ENCODE peak calls at places on chromosomes 13 and 19, in five cellular contexts. One of them, this sample, is unnamed. For H3K9me3, the result is how much of the 10 kb centered on the place peaks cover.

GRCh38 chr19:43934055-43934984 is 762 bp downstream of the ZNF45 start:
- DNase-seq in cardiac muscle cell: peak
- DNase-seq in thoracic aorta: no peak
- DNase-seq in DND-41: no peak
- DNase-seq in adrenal gland: no peak
- DNase-seq in this sample: no peak

GRCh38 chr19:33063356-33064116 is 1.2 kb downstream of the RHPN2 start:
- DNase-seq in cardiac muscle cell: peak
- DNase-seq in thoracic aorta: no peak
- DNase-seq in DND-41: no peak
- DNase-seq in adrenal gland: peak
- DNase-seq in this sample: peak

GRCh38 chr13:112531263-112531794 is 56.6 kb downstream of the TUBGCP3 start:
- DNase-seq in cardiac muscle cell: peak
- DNase-seq in thoracic aorta: no peak
- DNase-seq in DND-41: no peak
- DNase-seq in adrenal gland: no peak
- DNase-seq in this sample: no peak

GRCh38 chr19:18265611-18265981 is 8.7 kb downstream of the IQCN start:
- DNase-seq in cardiac muscle cell: no peak
- DNase-seq in thoracic aorta: no peak
- DNase-seq in DND-41: peak
- DNase-seq in adrenal gland: no peak
- DNase-seq in this sample: no peak

GRCh38 chr19:18940791-18941627 is at the start of gene HOMER3:
- DNase-seq in cardiac muscle cell: peak
- DNase-seq in thoracic aorta: peak
- DNase-seq in DND-41: peak
- DNase-seq in adrenal gland: peak
- DNase-seq in this sample: peak

GRCh38 chr13:99730403-99730802 is 229.1 kb downstream of the TM9SF2 start:
- DNase-seq in cardiac muscle cell: no peak
- DNase-seq in thoracic aorta: no peak
- DNase-seq in DND-41: no peak
- DNase-seq in adrenal gland: no peak
- DNase-seq in this sample: no peak

GRCh38 chr19:41344162-41344561 is 9.6 kb downstream of the TGFB1 start:
- DNase-seq in cardiac muscle cell: no peak
- DNase-seq in thoracic aorta: no peak
- DNase-seq in DND-41: no peak
- DNase-seq in adrenal gland: no peak
- DNase-seq in this sample: no peak

GRCh38 chr13:79645569-79645968 is 164.6 kb downstream of the NDFIP2 start:
- DNase-seq in cardiac muscle cell: no peak
- DNase-seq in thoracic aorta: no peak
- DNase-seq in DND-41: no peak
- DNase-seq in adrenal gland: no peak
- DNase-seq in this sample: no peak

GRCh38 chr19:21585491-21585890 is 80.1 kb downstream of the ZNF429 start:
- DNase-seq in cardiac muscle cell: no peak
- DNase-seq in thoracic aorta: no peak
- DNase-seq in DND-41: peak
- DNase-seq in adrenal gland: no peak
- DNase-seq in this sample: peak

GRCh38 chr13:33676045-33676699 is 141.8 kb upstream of the RFC3 start:
- DNase-seq in cardiac muscle cell: peak
- DNase-seq in thoracic aorta: no peak
- DNase-seq in DND-41: no peak
- DNase-seq in adrenal gland: peak
- DNase-seq in this sample: peak

GRCh38 chr19:20325151-20325550 is 158.1 kb downstream of the ZNF486 start:
- DNase-seq in cardiac muscle cell: no peak
- DNase-seq in thoracic aorta: no peak
- DNase-seq in DND-41: no peak
- DNase-seq in adrenal gland: no peak
- DNase-seq in this sample: no peak

GRCh38 chr13:86788624-86789023 is 882.5 kb upstream of the SLITRK5 start:
- DNase-seq in cardiac muscle cell: no peak
- DNase-seq in thoracic aorta: no peak
- DNase-seq in DND-41: no peak
- DNase-seq in adrenal gland: no peak
- DNase-seq in this sample: no peak

GRCh38 chr13:70856706-70857105 is 748.5 kb upstream of the KLHL1 start:
- DNase-seq in cardiac muscle cell: no peak
- DNase-seq in thoracic aorta: no peak
- DNase-seq in DND-41: no peak
- DNase-seq in adrenal gland: no peak
- DNase-seq in this sample: no peak

GRCh38 chr13:100958859-100959258 is 284.3 kb upstream of the TMTC4 start:
- DNase-seq in cardiac muscle cell: no peak
- DNase-seq in thoracic aorta: no peak
- DNase-seq in DND-41: no peak
- DNase-seq in adrenal gland: no peak
- DNase-seq in this sample: no peak

GRCh38 chr19:16001481-16002312 is 52.9 kb downstream of the OR10H4 start:
- DNase-seq in cardiac muscle cell: peak
- DNase-seq in thoracic aorta: no peak
- DNase-seq in DND-41: peak
- DNase-seq in adrenal gland: peak
- DNase-seq in this sample: peak

GRCh38 chr19:13050274-13050673 is 52.4 kb downstream of the LYL1 start:
- DNase-seq in cardiac muscle cell: no peak
- DNase-seq in thoracic aorta: no peak
- DNase-seq in DND-41: no peak
- DNase-seq in adrenal gland: no peak
- DNase-seq in this sample: no peak

GRCh38 chr13:48158290-48158689 is 63.4 kb upstream of the MED4 start:
- DNase-seq in cardiac muscle cell: no peak
- DNase-seq in thoracic aorta: no peak
- DNase-seq in DND-41: peak
- DNase-seq in adrenal gland: no peak
- DNase-seq in this sample: peak

GRCh38 chr13:33937373-33938087 is 119.6 kb downstream of the RFC3 start:
- DNase-seq in cardiac muscle cell: no peak
- DNase-seq in thoracic aorta: no peak
- DNase-seq in DND-41: no peak
- DNase-seq in adrenal gland: no peak
- DNase-seq in this sample: peak

GRCh38 chr13:88544836-88545235 is 873.7 kb downstream of the SLITRK5 start:
- DNase-seq in cardiac muscle cell: no peak
- DNase-seq in thoracic aorta: no peak
- DNase-seq in DND-41: no peak
- DNase-seq in adrenal gland: no peak
- DNase-seq in this sample: no peak

GRCh38 chr13:28621439-28621838 is 37.5 kb upstream of the POMP start:
- DNase-seq in cardiac muscle cell: peak
- DNase-seq in thoracic aorta: no peak
- DNase-seq in DND-41: no peak
- DNase-seq in adrenal gland: no peak
- DNase-seq in this sample: no peak

GRCh38 chr13:72645521-72645920 is 81.9 kb downstream of the MZT1 start:
- DNase-seq in cardiac muscle cell: no peak
- DNase-seq in thoracic aorta: no peak
- DNase-seq in DND-41: no peak
- DNase-seq in adrenal gland: no peak
- DNase-seq in this sample: no peak

GRCh38 chr13:29472317-29472961 is 123.0 kb downstream of the SLC7A1 start:
- DNase-seq in cardiac muscle cell: peak
- DNase-seq in thoracic aorta: no peak
- DNase-seq in DND-41: peak
- DNase-seq in adrenal gland: peak
- DNase-seq in this sample: peak

GRCh38 chr13:71922191-71922590 is 55.2 kb upstream of the DACH1 start:
- DNase-seq in cardiac muscle cell: no peak
- DNase-seq in thoracic aorta: no peak
- DNase-seq in DND-41: no peak
- DNase-seq in adrenal gland: no peak
- DNase-seq in this sample: no peak

GRCh38 chr13:37648604-37649003 is 50.0 kb upstream of the POSTN start:
- DNase-seq in cardiac muscle cell: peak
- DNase-seq in thoracic aorta: no peak
- DNase-seq in DND-41: no peak
- DNase-seq in adrenal gland: no peak
- DNase-seq in this sample: no peak

GRCh38 chr19:41940443-41941409 is 12.5 kb upstream of the ERFL start:
- DNase-seq in cardiac muscle cell: no peak
- DNase-seq in thoracic aorta: no peak
- DNase-seq in DND-41: no peak
- DNase-seq in adrenal gland: no peak
- DNase-seq in this sample: no peak

GRCh38 chr19:38252385-38252784 is 3.8 kb downstream of the PPP1R14A start:
- DNase-seq in cardiac muscle cell: no peak
- DNase-seq in thoracic aorta: no peak
- DNase-seq in DND-41: no peak
- DNase-seq in adrenal gland: no peak
- DNase-seq in this sample: no peak

GRCh38 chr19:16327911-16328823 is 3.5 kb downstream of the KLF2 start:
- DNase-seq in cardiac muscle cell: peak
- DNase-seq in thoracic aorta: peak
- DNase-seq in DND-41: peak
- DNase-seq in adrenal gland: peak
- DNase-seq in this sample: peak

GRCh38 chr19:32318884-32319520 is 26.4 kb upstream of the ZNF507 start:
- DNase-seq in cardiac muscle cell: no peak
- DNase-seq in thoracic aorta: no peak
- DNase-seq in DND-41: no peak
- DNase-seq in adrenal gland: peak
- DNase-seq in this sample: no peak

GRCh38 chr13:107301724-107302374 is 733.9 kb upstream of the ARGLU1 start:
- DNase-seq in cardiac muscle cell: peak
- DNase-seq in thoracic aorta: no peak
- DNase-seq in DND-41: no peak
- DNase-seq in adrenal gland: no peak
- DNase-seq in this sample: no peak

GRCh38 chr19:15374105-15374651 is 5.4 kb downstream of the AKAP8 start:
- DNase-seq in cardiac muscle cell: no peak
- DNase-seq in thoracic aorta: no peak
- DNase-seq in DND-41: no peak
- DNase-seq in adrenal gland: peak
- DNase-seq in this sample: no peak

GRCh38 chr13:50318887-50319286 is 303.6 kb downstream of the KCNRG start:
- DNase-seq in cardiac muscle cell: no peak
- DNase-seq in thoracic aorta: no peak
- DNase-seq in DND-41: peak
- DNase-seq in adrenal gland: no peak
- DNase-seq in this sample: no peak
- TF ChIP-seq CTCF in cardiac muscle cell: no peak
- TF ChIP-seq CTCF in thoracic aorta: no peak
- TF ChIP-seq CTCF in DND-41: peak
- TF ChIP-seq CTCF in adrenal gland: no peak
- TF ChIP-seq CTCF in this sample: no peak

GRCh38 chr19:30319411-30319810 is 52.8 kb upstream of the ZNF536 start:
- DNase-seq in cardiac muscle cell: no peak
- DNase-seq in thoracic aorta: no peak
- DNase-seq in DND-41: no peak
- DNase-seq in adrenal gland: no peak
- DNase-seq in this sample: no peak

GRCh38 chr19:30320466-30320865 is 51.7 kb upstream of the ZNF536 start:
- DNase-seq in cardiac muscle cell: no peak
- DNase-seq in thoracic aorta: no peak
- DNase-seq in DND-41: no peak
- DNase-seq in adrenal gland: no peak
- DNase-seq in this sample: no peak

GRCh38 chr19:30322641-30323320 is 49.4 kb upstream of the ZNF536 start:
- DNase-seq in cardiac muscle cell: no peak
- DNase-seq in thoracic aorta: no peak
- DNase-seq in DND-41: no peak
- DNase-seq in adrenal gland: no peak
- DNase-seq in this sample: no peak

GRCh38 chr19:30319876-30320275 is 52.3 kb upstream of the ZNF536 start:
- DNase-seq in cardiac muscle cell: no peak
- DNase-seq in thoracic aorta: no peak
- DNase-seq in DND-41: no peak
- DNase-seq in adrenal gland: no peak
- DNase-seq in this sample: no peak

GRCh38 chr19:30320916-30321315 is 51.3 kb upstream of the ZNF536 start:
- DNase-seq in cardiac muscle cell: no peak
- DNase-seq in thoracic aorta: no peak
- DNase-seq in DND-41: no peak
- DNase-seq in adrenal gland: no peak
- DNase-seq in this sample: no peak
- H3K9me3 ChIP-seq in cardiac muscle cell: under half
- H3K9me3 ChIP-seq in thoracic aorta: under half
- H3K9me3 ChIP-seq in DND-41: under half
- H3K9me3 ChIP-seq in adrenal gland: under half
- H3K9me3 ChIP-seq in this sample: under half

DNA sequence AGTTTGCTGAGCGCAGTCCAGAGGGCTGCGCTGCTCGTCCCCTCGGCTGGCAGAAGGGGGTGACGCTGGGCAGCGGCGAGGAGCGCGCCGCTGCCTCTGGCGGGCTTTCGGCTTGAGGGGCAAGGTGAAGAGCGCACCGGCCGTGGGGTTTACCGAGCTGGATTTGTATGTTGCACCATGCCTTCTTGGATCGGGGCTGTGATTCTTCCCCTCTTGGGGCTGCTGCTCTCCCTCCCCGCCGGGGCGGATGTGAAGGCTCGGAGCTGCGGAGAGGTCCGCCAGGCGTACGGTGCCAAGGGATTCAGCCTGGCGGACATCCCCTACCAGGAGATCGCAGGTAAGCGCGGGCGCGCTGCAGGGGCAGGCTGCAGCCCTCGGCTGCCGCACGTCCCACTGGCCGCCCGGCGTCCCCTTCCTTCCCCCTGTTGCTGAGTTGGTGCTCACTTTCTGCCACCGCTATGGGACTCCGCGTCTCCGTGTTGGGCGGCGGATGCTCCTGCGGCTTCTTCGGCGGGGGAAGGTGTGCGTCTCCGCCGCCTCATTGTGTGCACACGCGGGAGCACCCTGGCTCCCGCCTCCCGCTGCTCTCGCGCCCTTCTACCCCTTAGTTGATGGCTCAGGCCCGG is 786 bp downstream of the GPC6 start:
- DNase-seq in cardiac muscle cell: peak
- DNase-seq in thoracic aorta: no peak
- DNase-seq in DND-41: no peak
- DNase-seq in adrenal gland: no peak
- DNase-seq in this sample: no peak
- H3K4me3 ChIP-seq in cardiac muscle cell: peak
- H3K4me3 ChIP-seq in thoracic aorta: peak
- H3K4me3 ChIP-seq in DND-41: no peak
- H3K4me3 ChIP-seq in adrenal gland: no peak
- H3K4me3 ChIP-seq in this sample: peak

GRCh38 chr13:26541041-26541440 is 16.4 kb upstream of the WASF3 start:
- DNase-seq in cardiac muscle cell: no peak
- DNase-seq in thoracic aorta: no peak
- DNase-seq in DND-41: no peak
- DNase-seq in adrenal gland: no peak
- DNase-seq in this sample: no peak

GRCh38 chr13:26540319-26540718 is 17.2 kb upstream of the WASF3 start:
- DNase-seq in cardiac muscle cell: no peak
- DNase-seq in thoracic aorta: no peak
- DNase-seq in DND-41: no peak
- DNase-seq in adrenal gland: no peak
- DNase-seq in this sample: no peak

GRCh38 chr13:26538363-26539317 is 18.8 kb upstream of the WASF3 start:
- DNase-seq in cardiac muscle cell: peak
- DNase-seq in thoracic aorta: no peak
- DNase-seq in DND-41: no peak
- DNase-seq in adrenal gland: no peak
- DNase-seq in this sample: no peak

GRCh38 chr13:26541678-26542553 is 15.6 kb upstream of the WASF3 start:
- DNase-seq in cardiac muscle cell: no peak
- DNase-seq in thoracic aorta: no peak
- DNase-seq in DND-41: no peak
- DNase-seq in adrenal gland: no peak
- DNase-seq in this sample: no peak

GRCh38 chr13:26539738-26540292 is 17.7 kb upstream of the WASF3 start:
- DNase-seq in cardiac muscle cell: no peak
- DNase-seq in thoracic aorta: no peak
- DNase-seq in DND-41: no peak
- DNase-seq in adrenal gland: no peak
- DNase-seq in this sample: no peak
- TF ChIP-seq CTCF in cardiac muscle cell: no peak
- TF ChIP-seq CTCF in thoracic aorta: no peak
- TF ChIP-seq CTCF in DND-41: no peak
- TF ChIP-seq CTCF in adrenal gland: no peak
- TF ChIP-seq CTCF in this sample: no peak